ENCODE peak calls at places on chromosome 1, in seven cellular contexts. One of them, this sample, is unnamed.

GRCh38 chr1:113534875-113535274 is 144.6 kb downstream of the MAGI3 start:
- DNase-seq in body of pancreas: no peak
- DNase-seq in astrocyte of the spinal cord: no peak
- DNase-seq in neural progenitor cell: no peak
- DNase-seq in AG04450: no peak
- DNase-seq in cardiac fibroblast: no peak
- DNase-seq in left lung: no peak
- DNase-seq in this sample: no peak

GRCh38 chr1:61378498-61379180 is 296.3 kb downstream of the NFIA start:
- DNase-seq in body of pancreas: no peak
- DNase-seq in astrocyte of the spinal cord: no peak
- DNase-seq in neural progenitor cell: no peak
- DNase-seq in AG04450: no peak
- DNase-seq in cardiac fibroblast: no peak
- DNase-seq in left lung: no peak
- DNase-seq in this sample: no peak

GRCh38 chr1:94143809-94144176 is 22.8 kb upstream of the ABCA4 start:
- DNase-seq in body of pancreas: no peak
- DNase-seq in astrocyte of the spinal cord: no peak
- DNase-seq in neural progenitor cell: no peak
- DNase-seq in AG04450: no peak
- DNase-seq in cardiac fibroblast: no peak
- DNase-seq in left lung: no peak
- DNase-seq in this sample: no peak

GRCh38 chr1:110718452-110718851 is 43.7 kb upstream of the KCNA3 start:
- DNase-seq in body of pancreas: no peak
- DNase-seq in astrocyte of the spinal cord: no peak
- DNase-seq in neural progenitor cell: no peak
- DNase-seq in AG04450: no peak
- DNase-seq in cardiac fibroblast: no peak
- DNase-seq in left lung: no peak
- DNase-seq in this sample: no peak

GRCh38 chr1:8424539-8425116 is 106.7 kb downstream of the SLC45A1 start:
- DNase-seq in body of pancreas: peak
- DNase-seq in astrocyte of the spinal cord: no peak
- DNase-seq in neural progenitor cell: peak
- DNase-seq in AG04450: no peak
- DNase-seq in cardiac fibroblast: peak
- DNase-seq in left lung: no peak
- DNase-seq in this sample: peak

GRCh38 chr1:94105957-94106529 is 14.9 kb downstream of the ABCA4 start:
- DNase-seq in body of pancreas: no peak
- DNase-seq in astrocyte of the spinal cord: peak
- DNase-seq in neural progenitor cell: no peak
- DNase-seq in AG04450: no peak
- DNase-seq in cardiac fibroblast: no peak
- DNase-seq in left lung: no peak
- DNase-seq in this sample: no peak

GRCh38 chr1:63892632-63893395 is 119.0 kb downstream of the ROR1 start:
- DNase-seq in body of pancreas: peak
- DNase-seq in astrocyte of the spinal cord: peak
- DNase-seq in neural progenitor cell: peak
- DNase-seq in AG04450: no peak
- DNase-seq in cardiac fibroblast: peak
- DNase-seq in left lung: no peak
- DNase-seq in this sample: no peak

GRCh38 chr1:225470691-225471452 is 43.0 kb upstream of the LBR start:
- DNase-seq in body of pancreas: no peak
- DNase-seq in astrocyte of the spinal cord: no peak
- DNase-seq in neural progenitor cell: no peak
- DNase-seq in AG04450: no peak
- DNase-seq in cardiac fibroblast: no peak
- DNase-seq in left lung: no peak
- DNase-seq in this sample: no peak

GRCh38 chr1:204286841-204287387 is 72.8 kb downstream of the PLEKHA6 start:
- DNase-seq in body of pancreas: peak
- DNase-seq in astrocyte of the spinal cord: no peak
- DNase-seq in neural progenitor cell: no peak
- DNase-seq in AG04450: no peak
- DNase-seq in cardiac fibroblast: no peak
- DNase-seq in left lung: no peak
- DNase-seq in this sample: no peak

GRCh38 chr1:204284929-204285328 is 71.1 kb upstream of the GOLT1A start:
- DNase-seq in body of pancreas: no peak
- DNase-seq in astrocyte of the spinal cord: no peak
- DNase-seq in neural progenitor cell: no peak
- DNase-seq in AG04450: no peak
- DNase-seq in cardiac fibroblast: no peak
- DNase-seq in left lung: no peak
- DNase-seq in this sample: no peak

GRCh38 chr1:204285438-204286322 is 71.9 kb upstream of the GOLT1A start:
- DNase-seq in body of pancreas: no peak
- DNase-seq in astrocyte of the spinal cord: no peak
- DNase-seq in neural progenitor cell: no peak
- DNase-seq in AG04450: no peak
- DNase-seq in cardiac fibroblast: no peak
- DNase-seq in left lung: no peak
- DNase-seq in this sample: no peak

GRCh38 chr1:204287466-204287881 is 72.3 kb downstream of the PLEKHA6 start:
- DNase-seq in body of pancreas: no peak
- DNase-seq in astrocyte of the spinal cord: no peak
- DNase-seq in neural progenitor cell: peak
- DNase-seq in AG04450: no peak
- DNase-seq in cardiac fibroblast: peak
- DNase-seq in left lung: no peak
- DNase-seq in this sample: no peak

DNA sequence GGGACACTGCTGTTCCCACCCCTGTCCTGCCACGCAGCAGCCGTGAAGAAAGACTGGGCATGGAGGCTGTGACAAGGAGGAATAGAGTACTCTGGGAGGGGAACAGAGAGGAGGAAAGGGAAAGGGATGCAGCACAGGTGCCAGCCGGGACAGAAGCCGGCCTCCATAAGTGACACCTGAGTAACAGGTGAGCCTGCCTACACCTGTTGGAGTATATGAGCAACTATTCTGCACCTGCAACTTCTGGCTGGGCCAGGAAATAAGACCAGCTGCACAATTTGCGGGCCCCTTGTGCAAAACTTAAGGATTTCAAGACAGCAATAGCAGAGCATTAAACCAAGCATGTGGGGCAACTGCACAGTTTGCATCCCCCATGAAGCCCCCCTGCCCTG is 72.5 kb upstream of the GOLT1A start:
- DNase-seq in body of pancreas: no peak
- DNase-seq in astrocyte of the spinal cord: no peak
- DNase-seq in neural progenitor cell: no peak
- DNase-seq in AG04450: no peak
- DNase-seq in cardiac fibroblast: no peak
- DNase-seq in left lung: no peak
- DNase-seq in this sample: no peak
- H3K4me3 ChIP-seq in body of pancreas: no peak
- H3K4me3 ChIP-seq in astrocyte of the spinal cord: no peak
- H3K4me3 ChIP-seq in neural progenitor cell: no peak
- H3K4me3 ChIP-seq in AG04450: no peak
- H3K4me3 ChIP-seq in cardiac fibroblast: no peak
- H3K4me3 ChIP-seq in left lung: peak
- H3K4me3 ChIP-seq in this sample: no peak

GRCh38 chr1:39642796-39643195 is 3.4 kb upstream of the HEYL start:
- DNase-seq in body of pancreas: no peak
- DNase-seq in astrocyte of the spinal cord: no peak
- DNase-seq in neural progenitor cell: no peak
- DNase-seq in AG04450: no peak
- DNase-seq in cardiac fibroblast: peak
- DNase-seq in left lung: no peak
- DNase-seq in this sample: no peak

GRCh38 chr1:39640861-39641260 is 1.4 kb upstream of the HEYL start:
- DNase-seq in body of pancreas: no peak
- DNase-seq in astrocyte of the spinal cord: no peak
- DNase-seq in neural progenitor cell: no peak
- DNase-seq in AG04450: no peak
- DNase-seq in cardiac fibroblast: no peak
- DNase-seq in left lung: no peak
- DNase-seq in this sample: no peak

GRCh38 chr1:39638965-39639332 is 494 bp downstream of the HEYL start:
- DNase-seq in body of pancreas: no peak
- DNase-seq in astrocyte of the spinal cord: no peak
- DNase-seq in neural progenitor cell: no peak
- DNase-seq in AG04450: no peak
- DNase-seq in cardiac fibroblast: no peak
- DNase-seq in left lung: no peak
- DNase-seq in this sample: no peak

GRCh38 chr1:39637301-39637700 is 2.1 kb downstream of the HEYL start:
- DNase-seq in body of pancreas: no peak
- DNase-seq in astrocyte of the spinal cord: no peak
- DNase-seq in neural progenitor cell: no peak
- DNase-seq in AG04450: no peak
- DNase-seq in cardiac fibroblast: no peak
- DNase-seq in left lung: no peak
- DNase-seq in this sample: no peak

GRCh38 chr1:39639333-39640130 is at the start of gene HEYL:
- DNase-seq in body of pancreas: peak
- DNase-seq in astrocyte of the spinal cord: no peak
- DNase-seq in neural progenitor cell: peak
- DNase-seq in AG04450: no peak
- DNase-seq in cardiac fibroblast: peak
- DNase-seq in left lung: peak
- DNase-seq in this sample: peak
- H3K4me3 ChIP-seq in body of pancreas: peak
- H3K4me3 ChIP-seq in astrocyte of the spinal cord: peak
- H3K4me3 ChIP-seq in neural progenitor cell: peak
- H3K4me3 ChIP-seq in AG04450: peak
- H3K4me3 ChIP-seq in cardiac fibroblast: peak
- H3K4me3 ChIP-seq in left lung: peak
- H3K4me3 ChIP-seq in this sample: peak

DNA sequence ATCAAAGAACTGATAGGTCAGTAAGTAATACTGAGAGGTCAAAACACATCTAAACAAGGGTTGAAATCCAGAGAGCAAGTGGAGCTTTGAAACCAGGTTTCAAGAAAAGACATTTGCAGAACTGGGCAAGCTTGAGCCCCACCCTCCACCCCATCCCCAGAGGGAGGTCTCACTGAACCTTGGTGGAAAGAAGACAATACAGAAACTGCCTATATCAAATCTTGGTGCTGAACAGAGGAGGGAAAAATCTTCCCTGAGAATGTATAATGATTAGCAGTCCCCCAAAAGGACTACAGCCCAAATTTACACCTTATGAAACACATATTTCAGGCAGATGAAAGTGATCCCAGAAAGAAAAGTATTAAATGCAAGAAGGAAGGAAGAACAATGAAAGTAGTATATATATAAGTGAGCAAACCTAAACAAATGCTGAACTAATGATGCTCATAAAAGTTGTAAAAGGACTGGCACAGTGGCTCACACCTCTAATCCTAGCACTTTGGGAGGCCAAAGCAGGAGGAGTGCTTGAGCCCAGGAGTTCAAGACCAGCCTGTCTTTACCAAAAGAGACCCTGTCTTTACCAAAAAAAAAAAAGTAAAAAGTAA is 12.4 kb downstream of the ZBTB17 start:
- DNase-seq in body of pancreas: no peak
- DNase-seq in astrocyte of the spinal cord: no peak
- DNase-seq in neural progenitor cell: no peak
- DNase-seq in AG04450: no peak
- DNase-seq in cardiac fibroblast: no peak
- DNase-seq in left lung: no peak
- DNase-seq in this sample: no peak
- H3K4me3 ChIP-seq in body of pancreas: no peak
- H3K4me3 ChIP-seq in astrocyte of the spinal cord: no peak
- H3K4me3 ChIP-seq in neural progenitor cell: no peak
- H3K4me3 ChIP-seq in AG04450: no peak
- H3K4me3 ChIP-seq in cardiac fibroblast: no peak
- H3K4me3 ChIP-seq in left lung: no peak
- H3K4me3 ChIP-seq in this sample: no peak

GRCh38 chr1:112391603-112391940 is 4.4 kb upstream of the CTTNBP2NL start:
- DNase-seq in body of pancreas: no peak
- DNase-seq in astrocyte of the spinal cord: no peak
- DNase-seq in neural progenitor cell: no peak
- DNase-seq in AG04450: no peak
- DNase-seq in cardiac fibroblast: no peak
- DNase-seq in left lung: no peak
- DNase-seq in this sample: no peak
- H3K4me3 ChIP-seq in body of pancreas: no peak
- H3K4me3 ChIP-seq in astrocyte of the spinal cord: peak
- H3K4me3 ChIP-seq in neural progenitor cell: no peak
- H3K4me3 ChIP-seq in AG04450: no peak
- H3K4me3 ChIP-seq in cardiac fibroblast: peak
- H3K4me3 ChIP-seq in left lung: peak
- H3K4me3 ChIP-seq in this sample: no peak

GRCh38 chr1:90926971-90927370 is 94.9 kb downstream of the ZNF644 start:
- DNase-seq in body of pancreas: no peak
- DNase-seq in astrocyte of the spinal cord: no peak
- DNase-seq in neural progenitor cell: peak
- DNase-seq in AG04450: no peak
- DNase-seq in cardiac fibroblast: no peak
- DNase-seq in left lung: no peak
- DNase-seq in this sample: no peak
- H3K4me3 ChIP-seq in body of pancreas: no peak
- H3K4me3 ChIP-seq in astrocyte of the spinal cord: no peak
- H3K4me3 ChIP-seq in neural progenitor cell: no peak
- H3K4me3 ChIP-seq in AG04450: no peak
- H3K4me3 ChIP-seq in cardiac fibroblast: no peak
- H3K4me3 ChIP-seq in left lung: no peak
- H3K4me3 ChIP-seq in this sample: no peak

GRCh38 chr1:47696404-47696910 is 258.6 kb downstream of the FOXD2 start:
- DNase-seq in body of pancreas: no peak
- DNase-seq in astrocyte of the spinal cord: no peak
- DNase-seq in neural progenitor cell: no peak
- DNase-seq in AG04450: no peak
- DNase-seq in cardiac fibroblast: no peak
- DNase-seq in left lung: no peak
- DNase-seq in this sample: no peak

GRCh38 chr1:47694011-47694890 is 256.4 kb downstream of the FOXD2 start:
- DNase-seq in body of pancreas: no peak
- DNase-seq in astrocyte of the spinal cord: no peak
- DNase-seq in neural progenitor cell: no peak
- DNase-seq in AG04450: no peak
- DNase-seq in cardiac fibroblast: no peak
- DNase-seq in left lung: no peak
- DNase-seq in this sample: no peak

GRCh38 chr1:47697616-47698335 is 259.9 kb downstream of the FOXD2 start:
- DNase-seq in body of pancreas: no peak
- DNase-seq in astrocyte of the spinal cord: no peak
- DNase-seq in neural progenitor cell: no peak
- DNase-seq in AG04450: no peak
- DNase-seq in cardiac fibroblast: no peak
- DNase-seq in left lung: no peak
- DNase-seq in this sample: peak

GRCh38 chr1:47699492-47700220 is 261.8 kb downstream of the FOXD2 start:
- DNase-seq in body of pancreas: no peak
- DNase-seq in astrocyte of the spinal cord: peak
- DNase-seq in neural progenitor cell: no peak
- DNase-seq in AG04450: no peak
- DNase-seq in cardiac fibroblast: no peak
- DNase-seq in left lung: no peak
- DNase-seq in this sample: no peak

DNA sequence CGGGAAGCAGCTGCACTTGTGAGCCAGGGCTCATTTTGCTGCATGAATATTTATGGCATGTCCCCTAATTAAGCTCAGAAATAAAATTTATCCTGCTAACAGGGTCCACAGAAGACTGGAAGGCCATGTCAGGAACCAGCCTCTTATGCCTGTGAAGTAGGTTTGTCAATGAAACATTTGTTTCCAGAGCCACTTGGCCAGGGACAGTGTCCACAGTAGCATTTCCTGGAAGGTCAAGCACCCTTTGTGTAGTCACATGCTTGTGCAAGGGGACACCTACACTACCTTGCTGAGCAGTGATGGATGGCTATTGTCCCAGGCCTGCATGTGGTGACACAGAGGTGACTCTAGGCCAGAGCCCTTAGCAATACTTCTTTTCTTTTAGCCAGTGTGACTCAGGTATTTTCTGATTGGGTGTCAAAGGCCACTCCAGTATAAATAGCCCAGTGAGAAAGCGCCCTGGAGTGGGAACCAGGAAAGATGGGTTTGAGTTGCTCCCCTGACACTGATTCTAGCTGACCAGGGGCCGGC is 259.1 kb downstream of the FOXD2 start:
- DNase-seq in body of pancreas: peak
- DNase-seq in astrocyte of the spinal cord: no peak
- DNase-seq in neural progenitor cell: no peak
- DNase-seq in AG04450: no peak
- DNase-seq in cardiac fibroblast: no peak
- DNase-seq in left lung: no peak
- DNase-seq in this sample: no peak
- H3K4me3 ChIP-seq in body of pancreas: no peak
- H3K4me3 ChIP-seq in astrocyte of the spinal cord: no peak
- H3K4me3 ChIP-seq in neural progenitor cell: no peak
- H3K4me3 ChIP-seq in AG04450: no peak
- H3K4me3 ChIP-seq in cardiac fibroblast: no peak
- H3K4me3 ChIP-seq in left lung: no peak
- H3K4me3 ChIP-seq in this sample: no peak

This sample was measured in mucosa of descending colon.